ENCODE peak calls at places on chromosomes 3 and 15, in eight cellular contexts. H is brain microvascular endothelial cell; L is tibial nerve; U is mesenchymal stem cell; C is IMR-90; Q is left lung; D is GM23248; A is CD8-positive, alpha-beta T cell. K is an unnamed sample. For H3K27me3, the result is how much of the 10 kb centered on the place peaks cover.

GRCh38 chr3:9183811-9184463 is 65.5 kb downstream of the SRGAP3 start:
- DNase-seq in H (no peak), L (no peak), U (no peak), C (no peak), Q (no peak), D (no peak), A (no peak), K (no peak)

GRCh38 chr3:27467545-27467944 is 16.6 kb downstream of the SLC4A7 start:
- DNase-seq in H (no peak), L (no peak), U (peak), C (peak), Q (no peak), D (peak), A (no peak), K (peak)

GRCh38 chr3:122754867-122755835 is 38.5 kb downstream of the HSPBAP1 start:
- DNase-seq in H (peak), L (no peak), U (peak), C (peak), Q (no peak), D (peak), A (no peak), K (peak)

GRCh38 chr3:113128386-113129015 is 82.9 kb upstream of the BOC start:
- DNase-seq in H (peak), L (no peak), U (peak), C (peak), Q (no peak), D (peak), A (no peak), K (no peak)

GRCh38 chr3:187533797-187534196 is 136.4 kb downstream of the SST start:
- DNase-seq in H (no peak), L (no peak), U (no peak), C (no peak), Q (no peak), D (no peak), A (no peak), K (no peak)

GRCh38 chr15:40002295-40002694 is 36.7 kb downstream of the SRP14 start:
- DNase-seq in H (peak), L (no peak), U (no peak), C (peak), Q (no peak), D (peak), A (no peak), K (no peak)

GRCh38 chr3:184982058-184982457 is 170.1 kb downstream of the VPS8 start:
- DNase-seq in H (no peak), L (no peak), U (no peak), C (no peak), Q (no peak), D (no peak), A (no peak), K (no peak)

GRCh38 chr3:107025961-107026360 is 351.3 kb upstream of the CCDC54 start:
- DNase-seq in H (no peak), L (no peak), U (no peak), C (no peak), Q (no peak), D (no peak), A (no peak), K (no peak)

GRCh38 chr3:163726125-163726524 is 1352.2 kb downstream of the SI start:
- DNase-seq in H (no peak), L (no peak), U (no peak), C (no peak), Q (no peak), D (no peak), A (no peak), K (no peak)

GRCh38 chr15:54803139-54803808 is 393.5 kb downstream of the RSL24D1 start:
- DNase-seq in H (peak), L (no peak), U (no peak), C (peak), Q (no peak), D (no peak), A (no peak), K (no peak)

GRCh38 chr3:70832811-70833509 is 520.5 kb upstream of the MDFIC2 start:
- DNase-seq in H (no peak), L (no peak), U (no peak), C (peak), Q (no peak), D (peak), A (no peak), K (no peak)

GRCh38 chr3:150786791-150787190 is 23.8 kb upstream of the SIAH2 start:
- DNase-seq in H (no peak), L (no peak), U (no peak), C (no peak), Q (no peak), D (peak), A (no peak), K (no peak)

GRCh38 chr3:110343376-110343775 is 728.2 kb upstream of the NECTIN3 start:
- DNase-seq in H (peak), L (no peak), U (peak), C (peak), Q (no peak), D (peak), A (no peak), K (no peak)

GRCh38 chr15:59456114-59456513 is 18.1 kb downstream of the FAM81A start:
- DNase-seq in H (no peak), L (no peak), U (no peak), C (no peak), Q (peak), D (no peak), A (no peak), K (no peak)

GRCh38 chr15:93470042-93470441 is 381.0 kb upstream of the RGMA start:
- DNase-seq in H (no peak), L (no peak), U (no peak), C (no peak), Q (no peak), D (no peak), A (no peak), K (no peak)

GRCh38 chr3:42129014-42129953 is 38.1 kb downstream of the TRAK1 start:
- DNase-seq in H (peak), L (no peak), U (peak), C (peak), Q (no peak), D (peak), A (no peak), K (no peak)

GRCh38 chr3:42133500-42134298 is 42.5 kb downstream of the TRAK1 start:
- DNase-seq in H (no peak), L (no peak), U (no peak), C (no peak), Q (no peak), D (no peak), A (no peak), K (no peak)

GRCh38 chr3:42128526-42128925 is 37.4 kb downstream of the TRAK1 start:
- DNase-seq in H (no peak), L (no peak), U (no peak), C (no peak), Q (no peak), D (no peak), A (no peak), K (no peak)

GRCh38 chr3:42130007-42130328 is 38.8 kb downstream of the TRAK1 start:
- DNase-seq in H (no peak), L (no peak), U (no peak), C (no peak), Q (no peak), D (no peak), A (no peak), K (no peak)

DNA sequence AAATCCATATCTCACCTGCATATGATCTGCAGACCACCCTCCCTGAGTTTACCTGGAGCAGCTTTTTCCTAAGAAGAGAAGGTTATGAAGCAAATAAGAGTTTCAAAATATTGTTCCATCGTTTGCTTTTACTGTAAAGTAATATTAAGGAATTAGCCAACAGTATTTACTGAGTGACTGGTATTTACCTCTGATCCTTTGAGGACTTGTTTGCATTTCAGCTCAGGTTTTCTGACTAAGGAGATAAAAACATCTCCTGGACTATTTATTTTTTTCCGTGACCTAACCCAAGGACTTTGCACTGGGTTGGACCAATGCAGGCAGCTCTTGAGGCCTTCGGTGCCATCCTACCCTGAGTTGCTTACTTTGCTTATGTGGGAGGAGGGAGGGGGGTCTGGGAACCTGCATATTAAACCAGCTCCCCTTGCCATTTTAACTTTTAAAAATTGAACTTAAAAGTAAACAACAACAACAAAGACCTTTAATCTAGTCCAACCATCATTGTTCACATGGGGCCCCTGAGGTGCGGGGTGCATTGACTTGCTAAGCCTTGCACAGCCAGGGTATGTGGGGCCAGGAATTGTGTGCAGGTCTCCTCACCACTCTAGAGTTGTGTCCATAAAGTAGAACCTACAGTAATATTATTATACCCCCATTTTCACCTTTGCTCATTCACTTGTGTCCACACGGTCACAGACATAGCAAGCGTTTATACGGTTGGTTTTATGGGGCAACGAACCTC is 39.3 kb downstream of the TRAK1 start:
- DNase-seq in H (no peak), L (no peak), U (no peak), C (no peak), Q (no peak), D (no peak), A (no peak), K (no peak)
- H3K4me3 ChIP-seq in H (no peak), L (no peak), U (no peak), C (no peak), Q (no peak), D (no peak), A (no peak), K (no peak)

GRCh38 chr15:89436560-89437311 is 59.6 kb downstream of the RHCG start:
- DNase-seq in H (no peak), L (no peak), U (no peak), C (no peak), Q (no peak), D (no peak), A (no peak), K (no peak)
- H3K27me3 ChIP-seq in H (under half), L (under half), U (half or more), C (half or more), Q (under half), D (under half), A (under half), K (under half)

DNA sequence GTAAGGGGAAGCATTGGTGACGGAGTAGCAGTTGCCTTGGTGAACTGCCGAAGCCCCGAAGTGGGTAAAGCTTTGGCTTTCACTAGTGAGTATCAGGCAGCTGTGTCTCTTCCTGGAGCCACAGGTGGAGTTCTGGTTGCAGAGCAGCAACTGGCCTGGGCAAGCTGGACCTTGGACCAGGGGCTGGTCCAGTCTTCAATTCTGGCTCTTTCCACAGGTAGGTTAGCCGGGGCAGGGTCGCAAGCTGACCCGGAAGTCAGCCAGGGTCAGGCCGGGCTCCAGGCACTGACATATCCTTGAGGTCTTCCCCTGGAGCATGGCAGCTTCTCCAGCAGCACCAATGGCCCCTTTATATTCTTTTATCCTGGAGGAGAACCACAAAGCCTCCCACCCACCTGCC is 73.2 kb downstream of the TMEM44 start:
- DNase-seq in H (no peak), L (no peak), U (no peak), C (no peak), Q (no peak), D (no peak), A (no peak), K (no peak)
- H3K4me3 ChIP-seq in H (no peak), L (no peak), U (no peak), C (no peak), Q (no peak), D (no peak), A (no peak), K (no peak)

GRCh38 chr15:36882487-36883108 is 217.8 kb downstream of the MEIS2 start:
- DNase-seq in H (no peak), L (no peak), U (peak), C (no peak), Q (no peak), D (peak), A (no peak), K (no peak)

GRCh38 chr15:36878745-36879262 is 221.5 kb downstream of the MEIS2 start:
- DNase-seq in H (no peak), L (no peak), U (no peak), C (no peak), Q (no peak), D (no peak), A (no peak), K (no peak)

GRCh38 chr15:36879568-36880225 is 220.7 kb downstream of the MEIS2 start:
- DNase-seq in H (no peak), L (no peak), U (no peak), C (no peak), Q (no peak), D (no peak), A (no peak), K (no peak)

GRCh38 chr15:36880226-36880912 is 220.0 kb downstream of the MEIS2 start:
- DNase-seq in H (no peak), L (no peak), U (peak), C (no peak), Q (no peak), D (no peak), A (no peak), K (no peak)

DNA sequence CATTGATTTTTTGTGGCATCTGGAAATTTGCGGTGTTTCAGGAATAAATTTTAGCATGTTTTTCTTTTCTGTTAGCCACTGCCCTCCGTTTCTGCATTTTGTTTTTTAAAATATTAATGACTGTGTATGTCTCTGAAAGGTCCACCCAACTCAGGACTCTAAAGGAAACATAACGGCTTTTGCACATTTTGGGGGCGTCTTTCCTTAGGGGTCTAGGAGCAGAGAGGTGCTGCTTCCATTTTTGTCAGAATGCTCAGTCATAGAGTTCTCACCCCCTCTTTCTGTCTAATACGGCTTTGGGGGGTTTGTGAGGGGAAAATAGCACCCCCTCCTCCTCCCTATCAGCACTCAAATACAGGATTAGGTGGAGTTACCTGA is 219.4 kb downstream of the MEIS2 start:
- DNase-seq in H (no peak), L (no peak), U (no peak), C (no peak), Q (no peak), D (no peak), A (no peak), K (no peak)
- H3K27me3 ChIP-seq in H (half or more), L (under half), U (half or more), C (under half), Q (half or more), D (under half), A (half or more), K (under half)